ENCODE peak calls at places on chromosomes 3 and 15, in five cellular contexts. I is brain microvascular endothelial cell, P is choroid plexus epithelial cell, H is psoas muscle, X is tibial nerve. B is an unnamed sample.
A peak's percentile ranks its signal among the peaks of the same experiment; 100 is the strongest.

GRCh38 chr3:16094644-16095272 is 79.7 kb upstream of the GALNT15 start:
- DNase-seq in I (no peak), H (no peak), X (no peak), P (peak; percentile 41), B (no peak)

GRCh38 chr15:50261979-50262378 is 3.5 kb downstream of the HDC start:
- DNase-seq in P (no peak), X (no peak), H (no peak), I (no peak), B (no peak)

GRCh38 chr15:74573987-74574386 is 33.0 kb downstream of the ARID3B start:
- DNase-seq in P (peak; percentile 29), I (peak; percentile 48), H (no peak), X (no peak), B (no peak)

GRCh38 chr3:150495563-150496168 is 50.6 kb downstream of the SERP1 start:
- DNase-seq in P (peak; percentile 75), I (peak; percentile 43), X (no peak), H (no peak), B (no peak)

GRCh38 chr15:92098869-92099268 is 245.4 kb downstream of the SLCO3A1 start:
- DNase-seq in X (no peak), I (no peak), P (no peak), H (no peak), B (no peak)

GRCh38 chr3:116473602-116474001 is 28.3 kb upstream of the LSAMP start:
- DNase-seq in X (no peak), P (peak; percentile 11), I (peak; percentile 24), H (no peak), B (no peak)

GRCh38 chr3:193870376-193871092 is 265.4 kb upstream of the HES1 start:
- DNase-seq in I (no peak), H (no peak), X (no peak), P (no peak), B (no peak)

GRCh38 chr15:78763796-78764241 is 47.4 kb downstream of the ADAMTS7 start:
- DNase-seq in H (peak; percentile 53), P (no peak), X (no peak), I (no peak), B (no peak)

GRCh38 chr15:70383856-70384255 is 286.1 kb upstream of the TLE3 start:
- DNase-seq in H (no peak), X (no peak), P (no peak), I (no peak), B (no peak)

GRCh38 chr3:161409069-161409468 is 37.8 kb upstream of the SPTSSB start:
- DNase-seq in I (peak; percentile 36), X (no peak), P (peak; percentile 71), H (no peak), B (no peak)

GRCh38 chr3:50375200-50375931 is 16.0 kb upstream of the TMEM115 start:
- DNase-seq in H (no peak), I (no peak), X (no peak), P (no peak), B (no peak)

GRCh38 chr3:160049570-160049969 is 60.9 kb downstream of the IL12A start:
- DNase-seq in H (no peak), I (no peak), X (no peak), P (no peak), B (no peak)

GRCh38 chr3:13891017-13891392 is 11.1 kb upstream of the WNT7A start:
- DNase-seq in P (no peak), H (no peak), I (no peak), X (no peak), B (no peak)

GRCh38 chr15:71788646-71789579 is 21.4 kb upstream of the NR2E3 start:
- DNase-seq in P (no peak), H (no peak), X (no peak), I (no peak), B (no peak)

GRCh38 chr15:74419432-74419831 is 14.3 kb downstream of the SEMA7A start:
- DNase-seq in X (no peak), P (no peak), I (no peak), H (no peak), B (no peak)

GRCh38 chr15:20340931-20341661 is 200.5 kb downstream of the GOLGA6L6 start:
- DNase-seq in H (peak; percentile 89), P (no peak), I (peak; percentile 36), X (no peak), B (peak; percentile 96)

GRCh38 chr3:8506611-8507061 is 5.0 kb downstream of the LMCD1 start:
- DNase-seq in H (no peak), P (no peak), X (no peak), I (peak; percentile 74), B (no peak)

GRCh38 chr3:144343343-144343742 is 371.7 kb downstream of the DIPK2A start:
- DNase-seq in I (no peak), H (no peak), X (no peak), P (no peak), B (no peak)

GRCh38 chr3:129664040-129664646 is 57.7 kb upstream of the PLXND1 start:
- DNase-seq in P (no peak), H (no peak), I (no peak), X (no peak), B (no peak)

GRCh38 chr3:56291244-56291680 is 177.0 kb downstream of the ERC2 start:
- DNase-seq in X (no peak), I (peak; percentile 76), H (no peak), P (peak; percentile 59), B (no peak)

GRCh38 chr3:31562525-31562924 is 29.8 kb downstream of the STT3B start:
- DNase-seq in X (no peak), I (no peak), P (no peak), H (peak; percentile 33), B (no peak)

GRCh38 chr15:66040211-66040892 is 171.1 kb downstream of the RAB11A start:
- DNase-seq in P (no peak), I (no peak), X (no peak), H (no peak), B (no peak)

GRCh38 chr3:66492672-66493071 is 8.2 kb downstream of the LRIG1 start:
- DNase-seq in X (no peak), P (no peak), I (no peak), H (no peak), B (no peak)

DNA sequence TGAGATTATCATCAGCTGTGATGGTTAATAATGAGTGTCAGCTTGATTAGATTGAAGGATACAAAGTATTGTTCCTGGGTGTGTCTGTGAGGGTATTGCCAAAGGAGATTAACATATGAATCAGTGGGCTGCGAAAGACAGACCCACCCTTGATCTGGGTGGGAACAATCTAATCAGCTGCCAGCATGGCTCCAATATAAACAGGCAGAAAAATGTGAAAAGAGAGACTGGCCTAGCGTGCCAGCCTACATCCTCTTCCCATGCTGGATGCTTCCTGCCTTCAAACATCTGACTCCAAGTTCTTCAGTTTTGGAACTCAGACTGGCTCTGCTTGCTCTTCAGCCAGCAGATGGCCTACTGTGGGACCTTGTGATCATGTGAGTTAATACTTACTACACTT is 869.5 kb downstream of the SI start:
- DNase-seq in P (no peak), I (peak; percentile 23), H (no peak), X (no peak), B (no peak)
- TF ChIP-seq CTCF in P (no peak), I (no peak), H (no peak), X (no peak), B (no peak)

GRCh38 chr15:84819791-84820190 is 2.6 kb downstream of the ALPK3 start:
- DNase-seq in H (no peak), P (no peak), X (no peak), I (no peak), B (no peak)

GRCh38 chr15:84821501-84822021 is 4.4 kb downstream of the ALPK3 start:
- DNase-seq in X (no peak), P (peak; percentile 34), I (no peak), H (no peak), B (no peak)

GRCh38 chr15:84818221-84819131 is 1.3 kb downstream of the ALPK3 start:
- DNase-seq in X (no peak), H (peak; percentile 73), P (peak; percentile 75), I (peak; percentile 67), B (no peak)

GRCh38 chr15:84817461-84818081 is 415 bp downstream of the ALPK3 start:
- DNase-seq in H (no peak), I (no peak), P (no peak), X (no peak), B (no peak)

DNA sequence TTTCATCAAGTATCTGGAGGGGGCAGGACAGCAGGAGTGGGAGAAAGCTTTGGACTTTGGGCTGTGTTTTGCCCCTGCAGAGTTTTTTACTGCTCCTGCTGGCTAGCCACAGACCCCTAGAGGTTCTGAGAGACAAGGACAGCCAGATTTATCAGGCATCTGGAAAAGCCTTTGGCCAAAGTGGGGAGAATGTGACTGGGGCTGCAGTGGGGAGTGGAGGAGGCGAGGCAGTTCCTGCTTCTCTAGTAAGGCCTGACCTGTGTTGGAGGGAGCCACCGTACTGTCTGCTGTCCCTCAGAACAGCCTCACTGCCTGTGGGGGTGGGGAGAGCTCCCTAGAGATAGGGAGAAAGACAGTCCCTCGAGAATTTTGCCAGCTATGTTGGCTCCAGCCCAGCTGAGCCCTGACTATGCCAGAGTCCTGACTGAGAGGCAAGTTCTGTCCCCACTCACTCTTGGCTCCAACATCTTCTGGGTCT is 2.2 kb downstream of the ALPK3 start:
- DNase-seq in X (no peak), H (peak; percentile 80), P (no peak), I (no peak), B (no peak)
- TF ChIP-seq CTCF in X (no peak), H (no peak), P (peak; percentile 43), I (peak; percentile 48), B (no peak)

DNA sequence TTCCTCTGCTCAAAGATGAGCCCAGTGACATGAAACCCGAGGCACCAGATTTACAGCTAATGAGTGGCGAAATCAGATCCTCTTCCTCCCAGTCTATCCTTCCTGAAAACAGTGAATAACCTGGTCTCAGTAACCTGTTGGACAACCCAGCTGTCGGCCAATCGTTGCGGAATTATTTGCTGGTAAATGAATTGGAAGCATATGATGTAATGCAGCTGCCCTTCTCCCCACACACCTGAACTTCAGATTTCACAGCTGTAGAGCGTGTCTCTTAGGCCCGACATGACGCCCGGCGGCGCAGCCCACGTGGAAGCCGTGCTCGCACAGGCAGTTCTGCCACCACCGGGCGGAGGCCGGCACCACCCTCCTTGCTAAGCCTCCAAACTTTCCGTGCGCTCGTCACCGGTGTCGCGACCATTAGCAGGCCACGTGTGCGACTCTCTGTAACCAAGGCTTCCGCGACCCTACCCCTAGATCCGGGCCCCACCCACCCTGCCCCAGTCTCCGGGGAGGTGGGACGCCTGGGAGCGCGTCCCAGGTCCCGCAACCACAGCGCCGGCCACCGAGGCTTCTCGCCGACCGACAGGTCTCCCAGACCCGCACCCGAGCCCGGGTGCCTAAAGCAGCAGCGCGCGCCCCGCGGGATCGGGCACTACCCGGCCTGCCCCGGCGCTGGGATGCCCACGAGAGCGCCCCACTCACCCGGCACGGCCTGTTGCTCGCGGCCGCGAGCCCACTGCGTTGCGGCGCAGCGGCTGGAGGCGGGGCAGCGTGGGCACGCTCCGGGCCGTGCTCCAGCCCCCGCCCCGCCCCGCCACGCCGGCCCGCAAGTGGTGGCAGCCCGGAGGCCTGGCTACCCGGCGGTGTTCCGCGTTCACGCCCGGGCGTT is at the start of gene RIOX2:
- DNase-seq in I (peak; percentile 61), H (peak; percentile 87), X (peak; percentile 35), P (peak; percentile 71), B (peak; percentile 40)
- TF ChIP-seq CTCF in I (peak; percentile 23), H (no peak), X (no peak), P (peak; percentile 34), B (no peak)

DNA sequence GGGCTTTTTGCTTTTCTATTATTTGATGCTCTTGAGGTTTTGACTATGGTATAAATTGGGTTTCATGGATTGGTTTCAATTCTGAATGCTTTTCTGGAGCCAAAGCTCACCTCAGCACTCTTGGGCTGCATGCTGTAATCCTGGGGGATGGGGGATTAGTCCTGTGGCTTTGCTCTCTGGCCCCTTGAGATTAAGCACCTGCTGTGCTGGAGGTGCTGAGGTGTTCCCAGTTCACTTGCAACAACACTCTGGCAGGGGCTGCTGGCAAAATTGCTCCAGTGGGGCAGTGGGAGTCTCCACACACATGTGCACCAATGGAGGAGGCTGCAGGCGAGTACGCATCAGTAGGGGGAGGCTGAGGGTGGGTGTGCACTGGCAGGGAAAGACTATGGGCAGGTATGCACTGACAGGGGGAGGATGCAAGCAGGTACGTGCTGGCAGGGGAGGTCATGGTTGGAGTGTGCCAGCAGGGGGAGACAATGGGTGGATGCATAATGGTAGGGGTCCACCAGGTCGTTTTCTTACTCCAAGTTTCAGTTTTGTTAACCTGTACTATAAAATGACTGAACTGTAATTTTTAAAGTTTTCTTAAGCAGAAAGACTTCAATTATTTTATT is 489.2 kb downstream of the FGF12 start:
- DNase-seq in P (no peak), I (no peak), H (no peak), X (no peak), B (no peak)
- TF ChIP-seq CTCF in P (no peak), I (peak; percentile 16), H (no peak), X (no peak), B (no peak)

B was measured in omental fat pad.